ENCODE peak calls at places on chromosomes 2 and 18, in nine cellular contexts. D is A549; I is NCI-H774; C is CD8-positive, alpha-beta memory T cell; L is K562; Q is T-helper 1 cell; B is SK-N-MC; N is D341Med; F is RPMI8226. P is an unnamed sample.
A peak's percentile ranks its signal among the peaks of the same experiment; 100 is the strongest.

GRCh38 chr2:10357770-10358169 is 55.1 kb downstream of the HPCAL1 start:
- DNase-seq in D (no peak), I (no peak), C (no peak), L (no peak), Q (no peak), B (no peak), N (no peak), F (no peak), P (no peak)

GRCh38 chr2:161710131-161710915 is 86.1 kb downstream of the SLC4A10 start:
- DNase-seq in D (no peak), I (no peak), C (no peak), L (no peak), Q (no peak), B (no peak), N (no peak), F (no peak), P (no peak)

GRCh38 chr2:190765386-190766173 is 115.0 kb upstream of the GLS start:
- DNase-seq in D (no peak), I (no peak), C (no peak), L (no peak), Q (no peak), B (no peak), N (no peak), F (no peak), P (no peak)

GRCh38 chr2:54680397-54681032 is 42.9 kb upstream of the EML6 start:
- DNase-seq in D (no peak), I (no peak), C (no peak), L (no peak), Q (no peak), B (no peak), N (no peak), F (peak; percentile 7), P (no peak)

GRCh38 chr2:162301151-162301804 is 17.2 kb downstream of the IFIH1 start:
- DNase-seq in D (peak; percentile 11), I (peak; percentile 45), C (peak; percentile 41), L (peak; percentile 16), Q (no peak), B (peak; percentile 74), N (peak; percentile 29), F (peak; percentile 66), P (peak; percentile 29)

GRCh38 chr2:71933467-71934319 is 214.0 kb downstream of the CYP26B1 start:
- DNase-seq in D (no peak), I (no peak), C (no peak), L (peak; percentile 13), Q (no peak), B (no peak), N (peak; percentile 9), F (no peak), P (no peak)

GRCh38 chr18:46452820-46453219 is 204.2 kb downstream of the LOXHD1 start:
- DNase-seq in D (no peak), I (no peak), C (no peak), L (no peak), Q (no peak), B (no peak), N (peak; percentile 47), F (no peak), P (no peak)

GRCh38 chr18:25648724-25649260 is 296.8 kb upstream of the ZNF521 start:
- DNase-seq in D (no peak), I (no peak), C (no peak), L (no peak), Q (no peak), B (no peak), N (no peak), F (no peak), P (no peak)

GRCh38 chr18:46393961-46394360 is 263.1 kb downstream of the LOXHD1 start:
- DNase-seq in D (no peak), I (no peak), C (no peak), L (no peak), Q (no peak), B (no peak), N (no peak), F (no peak), P (no peak)

GRCh38 chr2:47043891-47044239 is 111.2 kb downstream of the STPG4 start:
- DNase-seq in D (no peak), I (no peak), C (no peak), L (no peak), Q (no peak), B (no peak), N (no peak), F (no peak), P (no peak)

GRCh38 chr2:160205511-160205910 is 5.4 kb upstream of the ITGB6 start:
- DNase-seq in D (peak; percentile 90), I (no peak), C (no peak), L (no peak), Q (no peak), B (no peak), N (no peak), F (no peak), P (no peak)

GRCh38 chr2:36655456-36655855 is 41.1 kb upstream of the VIT start:
- DNase-seq in D (no peak), I (no peak), C (no peak), L (no peak), Q (no peak), B (no peak), N (no peak), F (no peak), P (no peak)

GRCh38 chr2:64276417-64277095 is 132.3 kb upstream of the PELI1 start:
- DNase-seq in D (no peak), I (no peak), C (no peak), L (no peak), Q (no peak), B (no peak), N (no peak), F (no peak), P (no peak)

GRCh38 chr2:17471979-17472378 is 46.3 kb downstream of the RAD51AP2 start:
- DNase-seq in D (no peak), I (no peak), C (no peak), L (no peak), Q (no peak), B (no peak), N (no peak), F (no peak), P (no peak)

GRCh38 chr18:3008546-3008945 is 4.4 kb downstream of the LPIN2 start:
- DNase-seq in D (no peak), I (no peak), C (no peak), L (no peak), Q (no peak), B (no peak), N (no peak), F (no peak), P (no peak)

GRCh38 chr2:229133155-229133772 is 137.8 kb downstream of the PID1 start:
- DNase-seq in D (peak; percentile 3), I (peak; percentile 58), C (no peak), L (no peak), Q (no peak), B (no peak), N (no peak), F (peak; percentile 3), P (no peak)

GRCh38 chr18:12271376-12272235 is 17.4 kb downstream of the CIDEA start:
- DNase-seq in D (peak; percentile 78), I (peak; percentile 80), C (no peak), L (peak; percentile 89), Q (no peak), B (peak; percentile 32), N (peak; percentile 97), F (peak; percentile 81), P (no peak)

GRCh38 chr2:63737085-63737701 is 104.5 kb upstream of the UGP2 start:
- DNase-seq in D (no peak), I (no peak), C (no peak), L (no peak), Q (no peak), B (no peak), N (no peak), F (no peak), P (no peak)

GRCh38 chr2:1153959-1154358 is 203.3 kb downstream of the SNTG2 start:
- DNase-seq in D (no peak), I (no peak), C (no peak), L (no peak), Q (no peak), B (no peak), N (no peak), F (no peak), P (no peak)

GRCh38 chr2:218276986-218277755 is 6.9 kb downstream of the PNKD start:
- DNase-seq in D (no peak), I (no peak), C (no peak), L (no peak), Q (no peak), B (no peak), N (no peak), F (no peak), P (no peak)

GRCh38 chr2:72198532-72199241 is 51.0 kb upstream of the CYP26B1 start:
- DNase-seq in D (peak; percentile 12), I (no peak), C (no peak), L (no peak), Q (no peak), B (no peak), N (no peak), F (no peak), P (no peak)

GRCh38 chr2:120577896-120578295 is 157.8 kb upstream of the GLI2 start:
- DNase-seq in D (no peak), I (no peak), C (no peak), L (no peak), Q (no peak), B (no peak), N (no peak), F (no peak), P (no peak)

GRCh38 chr2:135279209-135279608 is 227.1 kb downstream of the RAB3GAP1 start:
- DNase-seq in D (no peak), I (no peak), C (no peak), L (no peak), Q (no peak), B (no peak), N (no peak), F (no peak), P (no peak)

GRCh38 chr18:13444430-13445240 is 226.1 kb downstream of the LDLRAD4 start:
- DNase-seq in D (no peak), I (no peak), C (no peak), L (no peak), Q (no peak), B (no peak), N (no peak), F (no peak), P (no peak)

GRCh38 chr2:121485039-121485438 is 45.6 kb upstream of the RNU4ATAC start:
- DNase-seq in D (no peak), I (no peak), C (no peak), L (no peak), Q (no peak), B (no peak), N (no peak), F (no peak), P (no peak)

GRCh38 chr2:162677476-162677875 is 161.1 kb downstream of the KCNH7 start:
- DNase-seq in D (no peak), I (no peak), C (no peak), L (no peak), Q (no peak), B (no peak), N (no peak), F (no peak), P (no peak)

GRCh38 chr2:143776531-143776930 is 647.3 kb downstream of the ARHGAP15 start:
- DNase-seq in D (no peak), I (no peak), C (no peak), L (no peak), Q (no peak), B (no peak), N (no peak), F (no peak), P (no peak)

GRCh38 chr2:219001577-219002394 is 8.6 kb upstream of the CRYBA2 start:
- DNase-seq in D (no peak), I (peak; percentile 98), C (no peak), L (peak; percentile 61), Q (no peak), B (no peak), N (peak; percentile 49), F (peak; percentile 85), P (no peak)

GRCh38 chr2:148674063-148675020 is 29.8 kb downstream of the EPC2 start:
- DNase-seq in D (peak; percentile 21), I (no peak), C (no peak), L (peak; percentile 68), Q (no peak), B (no peak), N (peak; percentile 48), F (peak; percentile 57), P (no peak)

GRCh38 chr2:46700435-46700834 is 215.2 kb downstream of the MCFD2 start:
- DNase-seq in D (no peak), I (no peak), C (no peak), L (no peak), Q (no peak), B (no peak), N (no peak), F (no peak), P (no peak)